ENCODE peak calls at places on chromosome 5, in six cellular contexts. J, I, D, B, K and Z are unnamed samples. For H3K27me3, the result is how much of the 10 kb centered on the place peaks cover.

GRCh38 chr5:98105651-98106050 is 667.8 kb upstream of the RGMB start:
- DNase-seq in D (no peak), I (no peak), B (no peak), J (no peak), K (no peak), Z (no peak)

GRCh38 chr5:124790895-124791732 is 44.7 kb upstream of the ZNF608 start:
- DNase-seq in I (no peak), B (peak), J (no peak), K (peak), D (no peak), Z (no peak)

GRCh38 chr5:101346906-101347305 is 443.8 kb upstream of the ST8SIA4 start:
- DNase-seq in I (no peak), J (no peak), D (no peak), B (no peak), K (no peak), Z (no peak)

GRCh38 chr5:174610968-174611367 is 113.4 kb upstream of the MSX2 start:
- DNase-seq in D (no peak), B (peak), K (peak), I (no peak), J (no peak), Z (peak)

GRCh38 chr5:39283231-39283818 is 64.0 kb upstream of the FYB1 start:
- DNase-seq in I (peak), K (peak), D (peak), J (peak), B (peak), Z (peak)

GRCh38 chr5:156093024-156093423 is 233.9 kb upstream of the SGCD start:
- DNase-seq in D (no peak), I (no peak), J (no peak), B (no peak), K (no peak), Z (no peak)

GRCh38 chr5:137075163-137075970 is 423.8 kb downstream of the SPOCK1 start:
- DNase-seq in I (peak), K (no peak), D (peak), B (peak), J (no peak), Z (peak)

GRCh38 chr5:82167372-82167771 is 110.8 kb downstream of the RPS23 start:
- DNase-seq in B (no peak), K (no peak), D (no peak), I (no peak), J (no peak), Z (no peak)

GRCh38 chr5:138664276-138664943 is 88.8 kb upstream of the CTNNA1 start:
- DNase-seq in J (no peak), D (no peak), B (no peak), I (no peak), K (peak), Z (no peak)

GRCh38 chr5:108369167-108369566 is 12.7 kb downstream of the FBXL17 start:
- DNase-seq in B (no peak), K (no peak), D (no peak), J (no peak), I (no peak), Z (no peak)

GRCh38 chr5:141208478-141208877 is at the start of gene PCDHB12:
- DNase-seq in B (no peak), J (no peak), K (no peak), D (no peak), I (peak), Z (no peak)

GRCh38 chr5:173334808-173335207 is 6.6 kb upstream of the STC2 start:
- DNase-seq in J (no peak), B (no peak), K (no peak), D (no peak), I (no peak), Z (no peak)

GRCh38 chr5:172881691-172882370 is 47.8 kb downstream of the ERGIC1 start:
- DNase-seq in D (no peak), B (no peak), J (peak), I (no peak), K (peak), Z (no peak)

GRCh38 chr5:42992035-42992570 is 48.0 kb downstream of the ANXA2R start:
- DNase-seq in I (peak), J (peak), D (peak), K (peak), B (peak), Z (peak)
- H3K27me3 ChIP-seq in I (half or more), J (under half), D (half or more), K (under half), B (half or more), Z (under half)

DNA sequence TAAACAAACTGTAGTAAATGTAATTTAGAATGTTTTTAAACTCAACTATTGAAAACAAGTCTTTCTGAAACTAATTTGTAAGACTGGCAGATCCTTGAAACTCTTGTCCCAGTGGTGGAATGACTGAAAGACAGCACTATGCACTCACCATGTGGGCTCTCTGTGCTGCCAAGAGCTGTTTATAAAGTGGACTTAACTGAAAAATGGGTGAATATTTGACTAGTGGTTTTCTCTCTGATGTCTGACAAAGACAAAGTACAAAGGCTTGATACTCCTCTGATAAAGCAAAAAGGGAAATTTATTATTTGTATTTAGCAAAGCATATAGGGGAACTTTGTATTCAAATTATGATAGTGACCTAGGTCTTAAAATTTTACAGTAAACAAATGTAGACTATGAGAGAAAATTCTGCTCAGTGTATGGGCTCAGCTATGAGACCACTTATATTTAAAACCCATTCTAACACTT is 635.4 kb downstream of the NR2F1-AS1 start:
- DNase-seq in D (no peak), J (no peak), I (peak), K (peak), B (no peak), Z (peak)
- H3K27me3 ChIP-seq in D (under half), J (under half), I (under half), K (under half), B (under half), Z (under half)

DNA sequence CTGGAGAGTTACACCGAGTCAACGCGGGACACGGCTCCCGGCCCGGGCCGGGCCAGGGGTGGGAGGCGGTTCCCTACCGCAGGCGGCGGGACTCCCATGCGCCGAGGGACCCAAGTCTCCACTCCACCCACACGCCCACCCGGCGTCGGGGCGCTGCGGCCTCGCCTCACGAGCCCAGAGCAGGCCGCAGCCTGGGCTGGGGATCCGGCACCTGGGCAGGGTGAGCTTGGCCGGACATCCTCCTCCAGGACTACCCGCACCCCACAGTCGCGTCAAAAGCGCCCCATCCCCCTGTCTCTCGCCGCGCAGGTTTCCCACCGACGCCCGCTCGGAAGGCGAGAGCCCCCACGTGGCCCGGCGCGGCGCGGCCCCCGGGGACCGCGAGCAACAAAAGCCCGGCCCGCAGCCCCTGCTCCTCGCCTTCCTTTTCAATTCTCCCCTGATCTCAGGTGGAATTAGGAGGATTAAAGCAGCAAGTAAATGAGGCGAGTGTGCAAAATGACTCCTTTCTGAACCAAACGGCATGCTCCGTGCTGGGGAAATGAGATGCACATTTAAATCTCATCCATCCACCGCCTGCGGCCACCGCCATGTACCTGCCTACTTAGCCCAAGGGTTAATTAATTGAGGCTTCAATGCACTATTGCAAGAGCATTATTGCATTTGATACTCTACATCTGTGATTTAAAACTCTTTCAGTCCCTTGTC is 196.6 kb upstream of the TBCA start:
- DNase-seq in B (no peak), D (no peak), J (no peak), K (no peak), I (peak), Z (peak)
- H3K27me3 ChIP-seq in B (half or more), D (half or more), J (under half), K (half or more), I (half or more), Z (under half)

GRCh38 chr5:135546912-135547311 is 11.1 kb upstream of the NEUROG1 start:
- DNase-seq in K (no peak), J (no peak), D (no peak), B (no peak), I (no peak), Z (no peak)
- H3K27me3 ChIP-seq in K (half or more), J (under half), D (half or more), B (half or more), I (half or more), Z (under half)

DNA sequence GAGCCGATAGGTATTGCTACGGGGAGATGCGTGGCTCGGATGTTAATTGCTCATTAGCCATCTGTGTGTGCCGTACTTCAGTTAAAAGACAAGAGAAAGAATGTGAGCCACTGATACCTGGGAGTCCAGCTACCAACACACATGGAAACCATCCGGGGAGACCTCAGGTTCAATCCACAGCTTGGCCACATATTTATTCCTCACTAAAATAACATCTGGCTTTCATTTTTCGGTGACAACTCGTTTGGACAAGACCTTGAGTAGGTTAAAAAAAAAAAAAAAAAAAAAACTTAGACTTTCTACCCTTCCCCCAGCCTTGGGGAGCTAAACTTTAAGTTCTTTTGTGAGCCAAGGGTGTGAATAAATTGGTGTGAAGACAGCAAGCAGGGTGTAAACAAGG is 84.1 kb downstream of the SLIT3 start:
- DNase-seq in K (no peak), D (no peak), B (no peak), I (no peak), J (no peak), Z (no peak)
- H3K27me3 ChIP-seq in K (under half), D (under half), B (under half), I (under half), J (under half), Z (under half)